ENCODE peak calls at places on chromosomes 5 and 9, in eight cellular contexts. One of them, this sample, is unnamed.

GRCh38 chr5:172886974-172887491 is 53.0 kb downstream of the ERGIC1 start:
- DNase-seq in left colon: peak; percentile 34
- DNase-seq in A549: no peak
- DNase-seq in AG08395: peak; percentile 69
- DNase-seq in activated effector memory CD4-positive, alpha-beta T cell treated with anti-CD3 and anti-CD28 coated beads, Interleukin-2, amount 50 U/mL, for 16 hours: no peak
- DNase-seq in tibial artery: peak; percentile 75
- DNase-seq in memory B cell: no peak
- DNase-seq in NCI-H1694 treated with DMSO at 0.1 percent for 48 hours: no peak
- DNase-seq in this sample: peak; percentile 87

GRCh38 chr9:109821711-109822110 is 41.7 kb downstream of the PALM2AKAP2 start:
- DNase-seq in left colon: no peak
- DNase-seq in AG08395: peak; percentile 17
- DNase-seq in tibial artery: no peak
- DNase-seq in memory B cell: no peak
- DNase-seq in activated effector memory CD4-positive, alpha-beta T cell treated with anti-CD3 and anti-CD28 coated beads, Interleukin-2, amount 50 U/mL, for 16 hours: no peak
- DNase-seq in A549: no peak
- DNase-seq in NCI-H1694 treated with DMSO at 0.1 percent for 48 hours: no peak
- DNase-seq in this sample: no peak

GRCh38 chr9:109158656-109159055 is 8.4 kb downstream of the FRRS1L start:
- DNase-seq in tibial artery: no peak
- DNase-seq in memory B cell: no peak
- DNase-seq in left colon: no peak
- DNase-seq in AG08395: no peak
- DNase-seq in activated effector memory CD4-positive, alpha-beta T cell treated with anti-CD3 and anti-CD28 coated beads, Interleukin-2, amount 50 U/mL, for 16 hours: no peak
- DNase-seq in A549: no peak
- DNase-seq in NCI-H1694 treated with DMSO at 0.1 percent for 48 hours: no peak
- DNase-seq in this sample: no peak

GRCh38 chr5:140358738-140359310 is 1.2 kb upstream of the SLC4A9 start:
- DNase-seq in activated effector memory CD4-positive, alpha-beta T cell treated with anti-CD3 and anti-CD28 coated beads, Interleukin-2, amount 50 U/mL, for 16 hours: no peak
- DNase-seq in left colon: no peak
- DNase-seq in AG08395: peak; percentile 63
- DNase-seq in tibial artery: no peak
- DNase-seq in NCI-H1694 treated with DMSO at 0.1 percent for 48 hours: peak; percentile 22
- DNase-seq in A549: peak; percentile 72
- DNase-seq in memory B cell: no peak
- DNase-seq in this sample: peak; percentile 15

GRCh38 chr5:2149196-2149541 is 266.4 kb upstream of the IRX4 start:
- DNase-seq in left colon: no peak
- DNase-seq in activated effector memory CD4-positive, alpha-beta T cell treated with anti-CD3 and anti-CD28 coated beads, Interleukin-2, amount 50 U/mL, for 16 hours: no peak
- DNase-seq in memory B cell: no peak
- DNase-seq in A549: peak; percentile 23
- DNase-seq in tibial artery: no peak
- DNase-seq in NCI-H1694 treated with DMSO at 0.1 percent for 48 hours: no peak
- DNase-seq in AG08395: no peak
- DNase-seq in this sample: no peak

GRCh38 chr9:132055756-132056155 is 23.9 kb downstream of the MED27 start:
- DNase-seq in activated effector memory CD4-positive, alpha-beta T cell treated with anti-CD3 and anti-CD28 coated beads, Interleukin-2, amount 50 U/mL, for 16 hours: no peak
- DNase-seq in A549: no peak
- DNase-seq in memory B cell: no peak
- DNase-seq in NCI-H1694 treated with DMSO at 0.1 percent for 48 hours: no peak
- DNase-seq in left colon: no peak
- DNase-seq in tibial artery: no peak
- DNase-seq in AG08395: no peak
- DNase-seq in this sample: no peak

GRCh38 chr9:75358837-75359236 is 270.5 kb downstream of the OSTF1 start:
- DNase-seq in left colon: no peak
- DNase-seq in NCI-H1694 treated with DMSO at 0.1 percent for 48 hours: no peak
- DNase-seq in A549: no peak
- DNase-seq in AG08395: no peak
- DNase-seq in activated effector memory CD4-positive, alpha-beta T cell treated with anti-CD3 and anti-CD28 coated beads, Interleukin-2, amount 50 U/mL, for 16 hours: no peak
- DNase-seq in memory B cell: no peak
- DNase-seq in tibial artery: no peak
- DNase-seq in this sample: no peak

GRCh38 chr9:114069476-114070187 is 8.5 kb downstream of the AMBP start:
- DNase-seq in activated effector memory CD4-positive, alpha-beta T cell treated with anti-CD3 and anti-CD28 coated beads, Interleukin-2, amount 50 U/mL, for 16 hours: no peak
- DNase-seq in left colon: no peak
- DNase-seq in memory B cell: no peak
- DNase-seq in NCI-H1694 treated with DMSO at 0.1 percent for 48 hours: no peak
- DNase-seq in A549: no peak
- DNase-seq in tibial artery: no peak
- DNase-seq in AG08395: no peak
- DNase-seq in this sample: peak; percentile 53

GRCh38 chr9:38700695-38701094 is 19.2 kb downstream of the FAM240B start:
- DNase-seq in NCI-H1694 treated with DMSO at 0.1 percent for 48 hours: no peak
- DNase-seq in A549: no peak
- DNase-seq in memory B cell: no peak
- DNase-seq in AG08395: no peak
- DNase-seq in activated effector memory CD4-positive, alpha-beta T cell treated with anti-CD3 and anti-CD28 coated beads, Interleukin-2, amount 50 U/mL, for 16 hours: no peak
- DNase-seq in left colon: no peak
- DNase-seq in tibial artery: no peak
- DNase-seq in this sample: no peak

GRCh38 chr5:90866333-90866732 is 307.7 kb downstream of the ADGRV1 start:
- DNase-seq in left colon: no peak
- DNase-seq in activated effector memory CD4-positive, alpha-beta T cell treated with anti-CD3 and anti-CD28 coated beads, Interleukin-2, amount 50 U/mL, for 16 hours: no peak
- DNase-seq in NCI-H1694 treated with DMSO at 0.1 percent for 48 hours: peak; percentile 53
- DNase-seq in A549: peak; percentile 50
- DNase-seq in tibial artery: no peak
- DNase-seq in memory B cell: peak; percentile 7
- DNase-seq in AG08395: peak; percentile 47
- DNase-seq in this sample: no peak

This sample was measured in cardiac septum.